ENCODE peak calls at places on chromosomes 11 and 22, in five cellular contexts. One of them, this sample, is unnamed.
A peak's percentile ranks its signal among the peaks of the same experiment; 100 is the strongest.

GRCh38 chr11:46271875-46272815 is 5.3 kb upstream of the CREB3L1 start:
- DNase-seq in AG04450: no peak
- DNase-seq in small intestine: no peak
- DNase-seq in activated T-cell treated with anti-CD3 and anti-CD28 coated beads, Interleukin-2, amount 50 U/mL, for 1 hour: no peak
- DNase-seq in HEK293T: no peak
- DNase-seq in this sample: no peak

GRCh38 chr11:57162179-57162898 is 19.4 kb upstream of the LRRC55 start:
- DNase-seq in AG04450: no peak
- DNase-seq in small intestine: no peak
- DNase-seq in activated T-cell treated with anti-CD3 and anti-CD28 coated beads, Interleukin-2, amount 50 U/mL, for 1 hour: no peak
- DNase-seq in HEK293T: no peak
- DNase-seq in this sample: no peak

GRCh38 chr11:65952052-65952521 is 6.8 kb downstream of the TSGA10IP start:
- DNase-seq in AG04450: no peak
- DNase-seq in small intestine: no peak
- DNase-seq in activated T-cell treated with anti-CD3 and anti-CD28 coated beads, Interleukin-2, amount 50 U/mL, for 1 hour: no peak
- DNase-seq in HEK293T: no peak
- DNase-seq in this sample: no peak

GRCh38 chr11:63879598-63879997 is 37.4 kb downstream of the RCOR2 start:
- DNase-seq in AG04450: no peak
- DNase-seq in small intestine: peak; percentile 50
- DNase-seq in activated T-cell treated with anti-CD3 and anti-CD28 coated beads, Interleukin-2, amount 50 U/mL, for 1 hour: no peak
- DNase-seq in HEK293T: no peak
- DNase-seq in this sample: no peak

GRCh38 chr11:27610287-27610686 is 90.0 kb downstream of the BDNF start:
- DNase-seq in AG04450: no peak
- DNase-seq in small intestine: no peak
- DNase-seq in activated T-cell treated with anti-CD3 and anti-CD28 coated beads, Interleukin-2, amount 50 U/mL, for 1 hour: no peak
- DNase-seq in HEK293T: no peak
- DNase-seq in this sample: no peak

GRCh38 chr11:77267910-77268309 is 33.6 kb downstream of the GDPD4 start:
- DNase-seq in AG04450: peak; percentile 80
- DNase-seq in small intestine: no peak
- DNase-seq in activated T-cell treated with anti-CD3 and anti-CD28 coated beads, Interleukin-2, amount 50 U/mL, for 1 hour: no peak
- DNase-seq in HEK293T: no peak
- DNase-seq in this sample: peak; percentile 80

GRCh38 chr11:58135171-58135570 is 9.8 kb upstream of the OR9I1 start:
- DNase-seq in AG04450: no peak
- DNase-seq in small intestine: no peak
- DNase-seq in activated T-cell treated with anti-CD3 and anti-CD28 coated beads, Interleukin-2, amount 50 U/mL, for 1 hour: no peak
- DNase-seq in HEK293T: no peak
- DNase-seq in this sample: no peak

GRCh38 chr22:47021371-47022074 is 259.1 kb downstream of the TBC1D22A start:
- DNase-seq in AG04450: no peak
- DNase-seq in small intestine: no peak
- DNase-seq in activated T-cell treated with anti-CD3 and anti-CD28 coated beads, Interleukin-2, amount 50 U/mL, for 1 hour: peak; percentile 11
- DNase-seq in HEK293T: no peak
- DNase-seq in this sample: no peak

GRCh38 chr11:16982256-16982671 is 31.9 kb downstream of the PLEKHA7 start:
- DNase-seq in AG04450: no peak
- DNase-seq in small intestine: peak; percentile 37
- DNase-seq in activated T-cell treated with anti-CD3 and anti-CD28 coated beads, Interleukin-2, amount 50 U/mL, for 1 hour: no peak
- DNase-seq in HEK293T: no peak
- DNase-seq in this sample: no peak

GRCh38 chr22:42811510-42811909 is 45.6 kb downstream of the ARFGAP3 start:
- DNase-seq in AG04450: no peak
- DNase-seq in small intestine: no peak
- DNase-seq in activated T-cell treated with anti-CD3 and anti-CD28 coated beads, Interleukin-2, amount 50 U/mL, for 1 hour: no peak
- DNase-seq in HEK293T: no peak
- DNase-seq in this sample: no peak

GRCh38 chr22:36619797-36620390 is 83.7 kb downstream of the CACNG2 start:
- DNase-seq in AG04450: no peak
- DNase-seq in small intestine: no peak
- DNase-seq in activated T-cell treated with anti-CD3 and anti-CD28 coated beads, Interleukin-2, amount 50 U/mL, for 1 hour: no peak
- DNase-seq in HEK293T: no peak
- DNase-seq in this sample: no peak

GRCh38 chr11:67287355-67288197 is 1.5 kb upstream of the ANKRD13D start:
- DNase-seq in AG04450: no peak
- DNase-seq in small intestine: peak; percentile 29
- DNase-seq in activated T-cell treated with anti-CD3 and anti-CD28 coated beads, Interleukin-2, amount 50 U/mL, for 1 hour: no peak
- DNase-seq in HEK293T: no peak
- DNase-seq in this sample: no peak

GRCh38 chr11:22304337-22304961 is 33.7 kb upstream of the SLC17A6 start:
- DNase-seq in AG04450: no peak
- DNase-seq in small intestine: peak; percentile 42
- DNase-seq in activated T-cell treated with anti-CD3 and anti-CD28 coated beads, Interleukin-2, amount 50 U/mL, for 1 hour: no peak
- DNase-seq in HEK293T: peak; percentile 9
- DNase-seq in this sample: no peak

GRCh38 chr11:73334244-73335203 is 26.4 kb downstream of the ARHGEF17 start:
- DNase-seq in AG04450: no peak
- DNase-seq in small intestine: no peak
- DNase-seq in activated T-cell treated with anti-CD3 and anti-CD28 coated beads, Interleukin-2, amount 50 U/mL, for 1 hour: no peak
- DNase-seq in HEK293T: no peak
- DNase-seq in this sample: peak; percentile 58

GRCh38 chr11:74684661-74685060 is 46.6 kb downstream of the CHRDL2 start:
- DNase-seq in AG04450: no peak
- DNase-seq in small intestine: no peak
- DNase-seq in activated T-cell treated with anti-CD3 and anti-CD28 coated beads, Interleukin-2, amount 50 U/mL, for 1 hour: no peak
- DNase-seq in HEK293T: no peak
- DNase-seq in this sample: no peak

GRCh38 chr11:101458161-101458560 is 125.6 kb downstream of the TRPC6 start:
- DNase-seq in AG04450: no peak
- DNase-seq in small intestine: no peak
- DNase-seq in activated T-cell treated with anti-CD3 and anti-CD28 coated beads, Interleukin-2, amount 50 U/mL, for 1 hour: no peak
- DNase-seq in HEK293T: no peak
- DNase-seq in this sample: peak; percentile 80

GRCh38 chr11:88293931-88294330 is 43.6 kb downstream of the CTSC start:
- DNase-seq in AG04450: no peak
- DNase-seq in small intestine: no peak
- DNase-seq in activated T-cell treated with anti-CD3 and anti-CD28 coated beads, Interleukin-2, amount 50 U/mL, for 1 hour: no peak
- DNase-seq in HEK293T: no peak
- DNase-seq in this sample: peak; percentile 43

GRCh38 chr11:131609317-131609716 is 238.9 kb downstream of the NTM start:
- DNase-seq in AG04450: peak; percentile 7
- DNase-seq in small intestine: peak; percentile 49
- DNase-seq in activated T-cell treated with anti-CD3 and anti-CD28 coated beads, Interleukin-2, amount 50 U/mL, for 1 hour: no peak
- DNase-seq in HEK293T: no peak
- DNase-seq in this sample: peak; percentile 8

GRCh38 chr11:115362997-115363396 is 141.2 kb downstream of the CADM1 start:
- DNase-seq in AG04450: no peak
- DNase-seq in small intestine: no peak
- DNase-seq in activated T-cell treated with anti-CD3 and anti-CD28 coated beads, Interleukin-2, amount 50 U/mL, for 1 hour: no peak
- DNase-seq in HEK293T: no peak
- DNase-seq in this sample: no peak

GRCh38 chr22:37043828-37044538 is 7.6 kb upstream of the KCTD17 start:
- DNase-seq in AG04450: no peak
- DNase-seq in small intestine: peak; percentile 94
- DNase-seq in activated T-cell treated with anti-CD3 and anti-CD28 coated beads, Interleukin-2, amount 50 U/mL, for 1 hour: no peak
- DNase-seq in HEK293T: peak; percentile 63
- DNase-seq in this sample: no peak

GRCh38 chr11:93160808-93161207 is 37.0 kb downstream of the SLC36A4 start:
- DNase-seq in AG04450: no peak
- DNase-seq in small intestine: no peak
- DNase-seq in activated T-cell treated with anti-CD3 and anti-CD28 coated beads, Interleukin-2, amount 50 U/mL, for 1 hour: no peak
- DNase-seq in HEK293T: no peak
- DNase-seq in this sample: no peak

GRCh38 chr22:40705918-40706682 is 26.8 kb downstream of the MCHR1 start:
- DNase-seq in AG04450: no peak
- DNase-seq in small intestine: no peak
- DNase-seq in activated T-cell treated with anti-CD3 and anti-CD28 coated beads, Interleukin-2, amount 50 U/mL, for 1 hour: no peak
- DNase-seq in HEK293T: no peak
- DNase-seq in this sample: no peak

GRCh38 chr11:116072776-116073175 is 568.6 kb upstream of the CADM1 start:
- DNase-seq in AG04450: no peak
- DNase-seq in small intestine: no peak
- DNase-seq in activated T-cell treated with anti-CD3 and anti-CD28 coated beads, Interleukin-2, amount 50 U/mL, for 1 hour: no peak
- DNase-seq in HEK293T: peak; percentile 49
- DNase-seq in this sample: no peak

GRCh38 chr11:64598797-64599697 is 8.0 kb downstream of the SLC22A12 start:
- DNase-seq in AG04450: no peak
- DNase-seq in small intestine: no peak
- DNase-seq in activated T-cell treated with anti-CD3 and anti-CD28 coated beads, Interleukin-2, amount 50 U/mL, for 1 hour: no peak
- DNase-seq in HEK293T: no peak
- DNase-seq in this sample: no peak

GRCh38 chr22:50444663-50445062 is 30.2 kb downstream of the SBF1 start:
- DNase-seq in AG04450: peak; percentile 33
- DNase-seq in small intestine: peak; percentile 89
- DNase-seq in activated T-cell treated with anti-CD3 and anti-CD28 coated beads, Interleukin-2, amount 50 U/mL, for 1 hour: no peak
- DNase-seq in HEK293T: no peak
- DNase-seq in this sample: peak; percentile 39

GRCh38 chr11:68216171-68216938 is 3.3 kb upstream of the KMT5B start:
- DNase-seq in AG04450: no peak
- DNase-seq in small intestine: peak; percentile 74
- DNase-seq in activated T-cell treated with anti-CD3 and anti-CD28 coated beads, Interleukin-2, amount 50 U/mL, for 1 hour: no peak
- DNase-seq in HEK293T: no peak
- DNase-seq in this sample: no peak

GRCh38 chr22:28332410-28332809 is 347.2 kb downstream of the TTC28 start:
- DNase-seq in AG04450: no peak
- DNase-seq in small intestine: no peak
- DNase-seq in activated T-cell treated with anti-CD3 and anti-CD28 coated beads, Interleukin-2, amount 50 U/mL, for 1 hour: no peak
- DNase-seq in HEK293T: no peak
- DNase-seq in this sample: no peak

GRCh38 chr11:43578346-43579170 is 102.0 kb upstream of the HSD17B12 start:
- DNase-seq in AG04450: no peak
- DNase-seq in small intestine: no peak
- DNase-seq in activated T-cell treated with anti-CD3 and anti-CD28 coated beads, Interleukin-2, amount 50 U/mL, for 1 hour: no peak
- DNase-seq in HEK293T: no peak
- DNase-seq in this sample: peak; percentile 58

GRCh38 chr22:47064416-47064815 is 302.0 kb downstream of the TBC1D22A start:
- DNase-seq in AG04450: no peak
- DNase-seq in small intestine: no peak
- DNase-seq in activated T-cell treated with anti-CD3 and anti-CD28 coated beads, Interleukin-2, amount 50 U/mL, for 1 hour: no peak
- DNase-seq in HEK293T: no peak
- DNase-seq in this sample: no peak

GRCh38 chr22:36430863-36431262 is 43.1 kb upstream of the MYH9 start:
- DNase-seq in AG04450: no peak
- DNase-seq in small intestine: no peak
- DNase-seq in activated T-cell treated with anti-CD3 and anti-CD28 coated beads, Interleukin-2, amount 50 U/mL, for 1 hour: no peak
- DNase-seq in HEK293T: no peak
- DNase-seq in this sample: no peak

GRCh38 chr22:49408102-49408836 is 419.4 kb downstream of the BRD1 start:
- DNase-seq in AG04450: no peak
- DNase-seq in small intestine: no peak
- DNase-seq in activated T-cell treated with anti-CD3 and anti-CD28 coated beads, Interleukin-2, amount 50 U/mL, for 1 hour: no peak
- DNase-seq in HEK293T: no peak
- DNase-seq in this sample: no peak

GRCh38 chr11:133579165-133580031 is 47.1 kb upstream of the OPCML start:
- DNase-seq in AG04450: no peak
- DNase-seq in small intestine: no peak
- DNase-seq in activated T-cell treated with anti-CD3 and anti-CD28 coated beads, Interleukin-2, amount 50 U/mL, for 1 hour: no peak
- DNase-seq in HEK293T: no peak
- DNase-seq in this sample: no peak

GRCh38 chr11:128892866-128893565 is 1.9 kb downstream of the KCNJ5 start:
- DNase-seq in AG04450: no peak
- DNase-seq in small intestine: no peak
- DNase-seq in activated T-cell treated with anti-CD3 and anti-CD28 coated beads, Interleukin-2, amount 50 U/mL, for 1 hour: no peak
- DNase-seq in HEK293T: no peak
- DNase-seq in this sample: no peak

GRCh38 chr22:39239561-39240423 is 5.0 kb downstream of the PDGFB start:
- DNase-seq in AG04450: no peak
- DNase-seq in small intestine: peak; percentile 83
- DNase-seq in activated T-cell treated with anti-CD3 and anti-CD28 coated beads, Interleukin-2, amount 50 U/mL, for 1 hour: peak; percentile 40
- DNase-seq in HEK293T: no peak
- DNase-seq in this sample: no peak

GRCh38 chr11:93192163-93192562 is 5.6 kb downstream of the SLC36A4 start:
- DNase-seq in AG04450: no peak
- DNase-seq in small intestine: no peak
- DNase-seq in activated T-cell treated with anti-CD3 and anti-CD28 coated beads, Interleukin-2, amount 50 U/mL, for 1 hour: no peak
- DNase-seq in HEK293T: no peak
- DNase-seq in this sample: no peak